ENCODE peak calls at places on chromosomes 4 and X, in seven cellular contexts. E is SJSA1; T is tibial nerve; H is endodermal cell; M is CD8-positive, alpha-beta T cell; J is GM12878; X is body of pancreas. O is an unnamed sample. For H3K4me1 and H3K36me3, the result is how much of the 10 kb centered on the place peaks cover.

GRCh38 chrX:45172890-45173289 is 27.8 kb downstream of the DIPK2B start:
- DNase-seq in E (no peak), T (no peak), H (no peak), M (no peak), J (no peak), X (no peak), O (no peak)

GRCh38 chrX:42237956-42238355 is 314.6 kb upstream of the CASK start:
- DNase-seq in E (no peak), T (no peak), H (no peak), M (no peak), J (no peak), X (no peak), O (no peak)

GRCh38 chr4:1075266-1075665 is 38.1 kb downstream of the RNF212 start:
- DNase-seq in E (no peak), T (no peak), H (no peak), M (no peak), J (no peak), X (no peak), O (no peak)

GRCh38 chr4:166941629-166942028 is 292.7 kb downstream of the SPOCK3 start:
- DNase-seq in E (no peak), T (no peak), H (no peak), M (no peak), J (peak), X (no peak), O (no peak)

GRCh38 chr4:73345399-73345975 is 58.6 kb upstream of the ALB start:
- DNase-seq in E (no peak), T (no peak), H (no peak), M (no peak), J (no peak), X (no peak), O (no peak)

GRCh38 chr4:102759835-102760644 is 728 bp downstream of the MANBA start:
- DNase-seq in E (no peak), T (peak), H (peak), M (no peak), J (peak), X (no peak), O (no peak)

GRCh38 chr4:82905205-82905604 is 4.7 kb downstream of the THAP9 start:
- DNase-seq in E (no peak), T (no peak), H (no peak), M (no peak), J (peak), X (no peak), O (no peak)

GRCh38 chr4:139635966-139636365 is 29.7 kb upstream of the MGST2 start:
- DNase-seq in E (no peak), T (no peak), H (no peak), M (no peak), J (no peak), X (no peak), O (no peak)

GRCh38 chrX:107659286-107659685 is 31.0 kb downstream of the PRPS1 start:
- DNase-seq in E (no peak), T (no peak), H (no peak), M (no peak), J (no peak), X (no peak), O (no peak)

GRCh38 chr4:159946983-159947645 is 844.2 kb downstream of the RAPGEF2 start:
- DNase-seq in E (peak), T (no peak), H (no peak), M (no peak), J (peak), X (no peak), O (no peak)

GRCh38 chr4:113145519-113146291 is 96.3 kb downstream of the ANK2 start:
- DNase-seq in E (no peak), T (no peak), H (peak), M (no peak), J (no peak), X (no peak), O (no peak)

GRCh38 chr4:32102941-32103340 is 1382.8 kb downstream of the PCDH7 start:
- DNase-seq in E (no peak), T (no peak), H (no peak), M (no peak), J (no peak), X (no peak), O (no peak)

GRCh38 chrX:13212191-13212651 is 107.6 kb downstream of the ATXN3L start:
- DNase-seq in E (no peak), T (no peak), H (no peak), M (no peak), J (no peak), X (no peak), O (no peak)

GRCh38 chr4:84483738-84484137 is 15.4 kb downstream of the NKX6-1 start:
- DNase-seq in E (no peak), T (no peak), H (peak), M (no peak), J (no peak), X (no peak), O (no peak)

GRCh38 chr4:143375326-143376073 is 38.8 kb downstream of the GAB1 start:
- DNase-seq in E (no peak), T (no peak), H (peak), M (no peak), J (no peak), X (peak), O (no peak)

GRCh38 chrX:55120767-55121358 is 32.0 kb downstream of the PAGE2 start:
- DNase-seq in E (peak), T (no peak), H (peak), M (no peak), J (no peak), X (no peak), O (no peak)

GRCh38 chr4:51894246-51894645 is 51.3 kb downstream of the DCUN1D4 start:
- DNase-seq in E (peak), T (no peak), H (no peak), M (no peak), J (no peak), X (no peak), O (no peak)

GRCh38 chrX:70535198-70535597 is 90.6 kb downstream of the DLG3 start:
- DNase-seq in E (no peak), T (no peak), H (no peak), M (no peak), J (no peak), X (no peak), O (no peak)

GRCh38 chr4:138204507-138204906 is 37.6 kb downstream of the SLC7A11 start:
- DNase-seq in E (no peak), T (no peak), H (no peak), M (no peak), J (no peak), X (no peak), O (peak)

GRCh38 chr4:140095694-140096482 is 58.1 kb downstream of the MAML3 start:
- DNase-seq in E (peak), T (no peak), H (peak), M (no peak), J (no peak), X (no peak), O (no peak)

GRCh38 chrX:115563633-115564182 is 2.7 kb downstream of the PLS3 start:
- DNase-seq in E (no peak), T (no peak), H (no peak), M (no peak), J (no peak), X (no peak), O (no peak)

GRCh38 chr4:112652216-112652615 is 15.3 kb downstream of the LARP7 start:
- DNase-seq in E (no peak), T (no peak), H (peak), M (no peak), J (no peak), X (no peak), O (no peak)

GRCh38 chr4:7472443-7473013 is 37.8 kb upstream of the PSAPL1 start:
- DNase-seq in E (no peak), T (no peak), H (no peak), M (no peak), J (no peak), X (no peak), O (no peak)

GRCh38 chrX:40189018-40189417 is 91.3 kb upstream of the BCOR start:
- DNase-seq in E (peak), T (no peak), H (no peak), M (no peak), J (no peak), X (no peak), O (no peak)

GRCh38 chr4:26861434-26862186 is 969 bp downstream of the STIM2 start:
- DNase-seq in E (peak), T (peak), H (peak), M (peak), J (no peak), X (peak), O (peak)

GRCh38 chr4:26860922-26861433 is 337 bp downstream of the STIM2 start:
- DNase-seq in E (peak), T (no peak), H (peak), M (peak), J (no peak), X (peak), O (peak)

GRCh38 chr4:26863512-26863911 is 2.9 kb downstream of the STIM2 start:
- DNase-seq in E (no peak), T (no peak), H (no peak), M (no peak), J (no peak), X (no peak), O (no peak)

GRCh38 chr4:26860157-26860921 is at the start of gene STIM2:
- DNase-seq in E (peak), T (peak), H (peak), M (peak), J (peak), X (peak), O (peak)

DNA sequence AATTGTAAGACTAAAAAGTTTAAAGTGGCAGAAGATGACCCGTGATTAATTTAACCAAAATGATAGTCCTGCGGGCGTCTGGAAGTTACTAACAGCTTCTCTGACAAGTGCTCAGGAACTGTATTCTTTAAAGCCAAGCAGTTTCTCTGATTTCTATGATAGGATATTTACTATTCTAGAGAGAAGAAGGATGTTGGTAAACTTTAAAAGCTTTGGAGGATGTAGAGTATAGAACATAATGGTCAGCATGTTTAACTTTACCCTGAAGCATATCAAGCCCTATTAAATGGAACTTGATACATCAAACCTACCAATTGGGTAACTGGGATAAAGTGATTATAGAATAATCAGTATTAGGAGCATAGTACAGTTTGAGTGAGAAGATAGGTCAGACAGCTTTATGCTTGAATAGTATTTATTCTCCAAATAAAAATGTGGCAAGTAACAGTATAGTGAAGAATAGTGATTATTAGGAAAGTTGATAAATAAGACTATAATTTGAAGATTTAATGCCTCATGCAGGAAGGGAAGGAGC is 1.8 kb downstream of the STIM2 start:
- DNase-seq in E (no peak), T (no peak), H (no peak), M (no peak), J (no peak), X (no peak), O (no peak)
- H3K4me1 ChIP-seq in E (under half), T (under half), H (under half), M (half or more), J (under half), X (half or more), O (under half)

GRCh38 chrX:47574609-47575325 is 7.5 kb upstream of the TIMP1 start:
- DNase-seq in E (no peak), T (no peak), H (peak), M (no peak), J (no peak), X (no peak), O (no peak)
- H3K4me3 ChIP-seq in E (peak), T (no peak), H (no peak), M (no peak), J (no peak), X (no peak), O (no peak)

DNA sequence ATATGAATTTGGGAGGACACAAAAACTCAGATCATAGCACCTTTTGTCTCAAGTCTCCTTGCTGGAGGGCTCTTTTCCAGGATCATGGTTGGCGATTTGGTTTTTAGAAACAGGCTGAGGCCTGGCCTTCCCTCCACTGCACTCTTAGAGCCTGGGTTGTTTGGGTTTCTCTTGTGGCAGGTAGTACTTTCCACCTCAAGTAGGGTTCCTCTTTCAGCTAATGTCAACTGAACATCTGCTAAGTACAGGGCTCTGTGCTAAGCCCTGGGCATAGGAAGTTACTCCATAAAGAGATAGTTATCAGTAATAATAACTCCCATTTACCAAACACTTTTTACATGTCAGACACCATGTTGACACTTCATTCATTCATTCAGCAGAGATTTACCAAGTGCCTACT is 28.2 kb upstream of the APLN start:
- DNase-seq in E (no peak), T (no peak), H (no peak), M (no peak), J (no peak), X (no peak), O (no peak)
- H3K36me3 ChIP-seq in E (under half), T (under half), H (under half), M (under half), J (under half), X (under half), O (under half)

GRCh38 chr4:8607603-8608481 is 15.3 kb downstream of the CPZ start:
- DNase-seq in E (no peak), T (no peak), H (peak), M (peak), J (no peak), X (peak), O (peak)

GRCh38 chr4:8608714-8609391 is 16.3 kb downstream of the CPZ start:
- DNase-seq in E (no peak), T (no peak), H (no peak), M (no peak), J (no peak), X (no peak), O (no peak)

GRCh38 chr4:8610858-8611610 is 18.5 kb downstream of the CPZ start:
- DNase-seq in E (no peak), T (no peak), H (no peak), M (no peak), J (no peak), X (no peak), O (no peak)

GRCh38 chr4:8609406-8609805 is 16.8 kb downstream of the CPZ start:
- DNase-seq in E (no peak), T (no peak), H (no peak), M (no peak), J (no peak), X (no peak), O (no peak)

GRCh38 chr4:8609824-8610350 is 17.3 kb downstream of the CPZ start:
- DNase-seq in E (no peak), T (no peak), H (no peak), M (no peak), J (no peak), X (no peak), O (no peak)
- H3K4me1 ChIP-seq in E (under half), T (under half), H (under half), M (under half), J (under half), X (under half), O (under half)

DNA sequence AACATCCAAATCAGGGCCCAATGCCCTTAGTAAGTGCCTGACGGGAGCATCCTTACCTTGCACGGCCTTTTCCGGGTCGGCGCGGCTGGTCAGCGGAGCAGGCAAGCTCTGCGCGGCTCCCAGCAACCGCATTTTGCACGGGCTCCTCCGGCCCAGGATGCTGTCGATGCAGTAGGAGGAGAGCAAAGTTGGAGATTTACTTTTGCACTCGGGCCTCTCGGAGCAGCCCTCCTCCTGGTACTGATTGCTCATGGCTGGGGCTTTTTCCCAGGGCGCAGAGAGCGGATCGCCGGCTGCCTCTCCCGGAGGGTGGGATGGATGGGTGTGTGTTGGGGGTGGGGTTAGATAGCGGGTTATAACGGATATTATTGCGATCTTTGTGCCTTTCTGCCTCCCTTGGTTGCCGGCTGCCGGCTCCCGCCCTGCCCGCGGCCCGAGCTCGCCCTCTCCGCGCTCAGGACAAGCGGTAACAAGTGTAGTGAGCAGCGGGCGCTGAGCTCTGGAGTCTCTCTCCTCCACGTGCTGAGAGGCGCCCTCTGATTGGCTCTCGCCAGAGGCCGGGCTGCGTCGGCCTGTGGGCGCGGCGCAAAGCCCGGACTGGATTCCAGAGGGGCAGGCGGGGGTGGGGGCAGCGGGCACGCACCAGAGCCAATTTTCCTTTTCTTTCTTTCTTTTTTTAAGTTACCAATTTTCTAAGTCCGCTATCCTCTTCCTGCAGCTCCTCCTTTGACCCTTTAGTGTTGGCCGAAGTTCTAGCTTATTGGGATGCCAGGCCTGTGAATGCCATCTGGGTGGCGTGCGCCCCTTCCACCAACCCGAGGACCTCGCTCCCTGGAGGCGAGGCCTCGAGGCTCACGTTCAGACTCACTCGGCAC is at the start of gene ARX:
- DNase-seq in E (no peak), T (no peak), H (peak), M (no peak), J (no peak), X (peak), O (peak)
- H3K4me3 ChIP-seq in E (no peak), T (no peak), H (no peak), M (no peak), J (no peak), X (no peak), O (no peak)

GRCh38 chrX:53379008-53379710 is 43.3 kb downstream of the SMC1A start:
- DNase-seq in E (no peak), T (no peak), H (no peak), M (no peak), J (no peak), X (no peak), O (no peak)
- H3K36me3 ChIP-seq in E (under half), T (half or more), H (half or more), M (under half), J (under half), X (under half), O (under half)

GRCh38 chr4:169244210-169244609 is 26.5 kb downstream of the SH3RF1 start:
- DNase-seq in E (no peak), T (no peak), H (no peak), M (no peak), J (no peak), X (no peak), O (no peak)

GRCh38 chr4:169243808-169244207 is 26.9 kb downstream of the SH3RF1 start:
- DNase-seq in E (no peak), T (no peak), H (no peak), M (no peak), J (no peak), X (no peak), O (no peak)

GRCh38 chr4:169248645-169249044 is 22.1 kb downstream of the SH3RF1 start:
- DNase-seq in E (no peak), T (no peak), H (no peak), M (no peak), J (no peak), X (no peak), O (no peak)

GRCh38 chr4:169249214-169249973 is 21.4 kb downstream of the SH3RF1 start:
- DNase-seq in E (no peak), T (no peak), H (no peak), M (no peak), J (no peak), X (no peak), O (peak)

DNA sequence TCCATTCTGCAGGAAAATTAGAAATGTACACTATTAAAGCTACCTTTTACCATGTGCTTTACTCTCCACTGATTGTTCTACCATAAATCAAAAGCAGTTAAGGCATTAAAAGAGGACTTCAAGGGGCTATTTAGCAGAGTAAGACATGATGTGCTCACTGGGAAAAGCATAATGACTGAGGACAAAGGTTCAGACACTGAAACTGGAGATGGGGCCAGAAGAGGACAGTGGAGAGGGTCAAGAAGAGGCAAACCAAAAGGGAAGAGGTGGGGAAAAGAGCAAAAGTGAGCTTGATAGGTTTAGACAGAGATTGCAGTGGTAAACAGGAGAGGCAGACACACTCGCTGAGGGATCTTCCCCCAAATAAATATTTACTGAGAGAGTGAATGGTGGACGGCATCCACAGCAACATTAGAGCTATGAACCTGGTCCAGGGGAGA is 23.8 kb downstream of the SH3RF1 start:
- DNase-seq in E (no peak), T (no peak), H (no peak), M (no peak), J (no peak), X (no peak), O (no peak)
- H3K4me1 ChIP-seq in E (under half), T (under half), H (under half), M (under half), J (under half), X (under half), O (under half)